ENCODE peak calls at places on chromosomes 6 and 20, in seven cellular contexts. One of them, this sample, is unnamed.

GRCh38 chr6:80767808-80768207 is 661.3 kb downstream of the BCKDHB start:
- DNase-seq in sigmoid colon: peak
- DNase-seq in prostate gland: no peak
- DNase-seq in spleen: no peak
- DNase-seq in Panc1: peak
- DNase-seq in transverse colon: no peak
- DNase-seq in HCT116: peak
- DNase-seq in this sample: peak

GRCh38 chr6:3751730-3752537 is 421 bp upstream of the PXDC1 start:
- DNase-seq in sigmoid colon: peak
- DNase-seq in prostate gland: peak
- DNase-seq in spleen: peak
- DNase-seq in Panc1: no peak
- DNase-seq in transverse colon: peak
- DNase-seq in HCT116: peak
- DNase-seq in this sample: peak

GRCh38 chr6:49906511-49906910 is 40.2 kb upstream of the CRISP1 start:
- DNase-seq in sigmoid colon: no peak
- DNase-seq in prostate gland: peak
- DNase-seq in spleen: no peak
- DNase-seq in Panc1: no peak
- DNase-seq in transverse colon: no peak
- DNase-seq in HCT116: no peak
- DNase-seq in this sample: no peak

GRCh38 chr20:61663521-61664425 is 401.9 kb downstream of the TAF4 start:
- DNase-seq in sigmoid colon: no peak
- DNase-seq in prostate gland: no peak
- DNase-seq in spleen: peak
- DNase-seq in Panc1: no peak
- DNase-seq in transverse colon: no peak
- DNase-seq in HCT116: no peak
- DNase-seq in this sample: no peak

GRCh38 chr6:144768676-144769599 is 483.8 kb downstream of the UTRN start:
- DNase-seq in sigmoid colon: no peak
- DNase-seq in prostate gland: no peak
- DNase-seq in spleen: no peak
- DNase-seq in Panc1: no peak
- DNase-seq in transverse colon: no peak
- DNase-seq in HCT116: no peak
- DNase-seq in this sample: no peak

GRCh38 chr20:19275038-19275629 is 62.7 kb downstream of the SLC24A3 start:
- DNase-seq in sigmoid colon: no peak
- DNase-seq in prostate gland: no peak
- DNase-seq in spleen: no peak
- DNase-seq in Panc1: no peak
- DNase-seq in transverse colon: no peak
- DNase-seq in HCT116: no peak
- DNase-seq in this sample: no peak

GRCh38 chr6:88008821-88009220 is 38.8 kb upstream of the SPACA1 start:
- DNase-seq in sigmoid colon: no peak
- DNase-seq in prostate gland: no peak
- DNase-seq in spleen: no peak
- DNase-seq in Panc1: peak
- DNase-seq in transverse colon: no peak
- DNase-seq in HCT116: no peak
- DNase-seq in this sample: no peak

GRCh38 chr6:151675746-151676459 is 131.6 kb upstream of the ESR1 start:
- DNase-seq in sigmoid colon: no peak
- DNase-seq in prostate gland: no peak
- DNase-seq in spleen: peak
- DNase-seq in Panc1: no peak
- DNase-seq in transverse colon: peak
- DNase-seq in HCT116: peak
- DNase-seq in this sample: peak

GRCh38 chr6:90720404-90720803 is 133.5 kb upstream of the MAP3K7 start:
- DNase-seq in sigmoid colon: no peak
- DNase-seq in prostate gland: no peak
- DNase-seq in spleen: no peak
- DNase-seq in Panc1: no peak
- DNase-seq in transverse colon: no peak
- DNase-seq in HCT116: no peak
- DNase-seq in this sample: no peak

GRCh38 chr6:89834884-89835792 is 5.5 kb downstream of the CASP8AP2 start:
- DNase-seq in sigmoid colon: no peak
- DNase-seq in prostate gland: no peak
- DNase-seq in spleen: no peak
- DNase-seq in Panc1: no peak
- DNase-seq in transverse colon: no peak
- DNase-seq in HCT116: no peak
- DNase-seq in this sample: no peak

GRCh38 chr6:96007663-96008062 is 8.1 kb upstream of the FUT9 start:
- DNase-seq in sigmoid colon: no peak
- DNase-seq in prostate gland: no peak
- DNase-seq in spleen: no peak
- DNase-seq in Panc1: no peak
- DNase-seq in transverse colon: no peak
- DNase-seq in HCT116: no peak
- DNase-seq in this sample: no peak

GRCh38 chr6:159002432-159003160 is 2.6 kb upstream of the RSPH3 start:
- DNase-seq in sigmoid colon: no peak
- DNase-seq in prostate gland: no peak
- DNase-seq in spleen: no peak
- DNase-seq in Panc1: peak
- DNase-seq in transverse colon: no peak
- DNase-seq in HCT116: peak
- DNase-seq in this sample: peak

GRCh38 chr20:35575958-35576357 is 34.1 kb downstream of the ERGIC3 start:
- DNase-seq in sigmoid colon: no peak
- DNase-seq in prostate gland: no peak
- DNase-seq in spleen: no peak
- DNase-seq in Panc1: no peak
- DNase-seq in transverse colon: peak
- DNase-seq in HCT116: no peak
- DNase-seq in this sample: no peak

DNA sequence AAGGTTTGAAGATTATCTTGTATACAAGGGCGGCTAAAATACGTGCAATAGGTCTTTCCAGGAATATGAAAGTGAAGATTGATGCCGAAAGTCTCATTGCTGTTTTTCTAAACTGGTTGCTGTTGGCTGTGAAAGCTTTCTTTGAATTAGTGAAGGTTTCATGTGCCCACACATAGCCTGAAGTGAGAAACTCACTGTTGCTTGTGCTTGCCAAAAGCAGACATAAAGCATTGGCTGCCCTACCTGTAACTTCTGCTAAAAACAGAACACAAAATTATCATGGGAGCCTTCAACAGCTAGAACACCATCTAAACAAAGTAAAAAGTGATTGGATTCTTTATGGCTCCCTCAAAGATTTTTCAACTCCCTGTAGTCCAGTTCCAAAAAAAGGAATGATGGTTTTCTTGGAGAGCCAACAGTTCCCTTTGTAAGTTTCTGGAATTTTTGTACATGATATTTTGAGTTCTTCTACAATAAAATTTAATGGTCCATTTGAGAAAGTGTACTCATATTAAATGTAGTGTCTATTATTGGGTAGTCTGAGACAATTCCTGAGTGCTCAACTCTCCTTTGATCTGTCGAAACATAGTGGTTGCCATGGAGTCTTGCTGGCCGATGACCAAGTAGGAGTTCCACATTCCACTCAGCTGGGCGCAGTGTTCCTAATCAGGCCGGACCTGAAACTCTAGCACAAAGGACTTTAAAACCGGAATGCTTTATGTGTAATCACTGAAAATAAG is 68.5 kb downstream of the PLEKHG1 start:
- DNase-seq in sigmoid colon: peak
- DNase-seq in prostate gland: peak
- DNase-seq in spleen: no peak
- DNase-seq in Panc1: no peak
- DNase-seq in transverse colon: peak
- DNase-seq in HCT116: peak
- DNase-seq in this sample: peak
- TF ChIP-seq POLR2AphosphoS5 in sigmoid colon: peak
- TF ChIP-seq POLR2AphosphoS5 in prostate gland: peak
- TF ChIP-seq POLR2AphosphoS5 in spleen: no peak
- TF ChIP-seq POLR2AphosphoS5 in Panc1: no peak
- TF ChIP-seq POLR2AphosphoS5 in transverse colon: no peak
- TF ChIP-seq POLR2AphosphoS5 in HCT116: peak
- TF ChIP-seq POLR2AphosphoS5 in this sample: no peak

GRCh38 chr6:75445738-75446137 is 47.9 kb downstream of the FILIP1 start:
- DNase-seq in sigmoid colon: no peak
- DNase-seq in prostate gland: no peak
- DNase-seq in spleen: no peak
- DNase-seq in Panc1: no peak
- DNase-seq in transverse colon: no peak
- DNase-seq in HCT116: no peak
- DNase-seq in this sample: no peak
- H3K4me3 ChIP-seq in sigmoid colon: no peak
- H3K4me3 ChIP-seq in prostate gland: no peak
- H3K4me3 ChIP-seq in spleen: no peak
- H3K4me3 ChIP-seq in Panc1: no peak
- H3K4me3 ChIP-seq in transverse colon: no peak
- H3K4me3 ChIP-seq in HCT116: no peak
- H3K4me3 ChIP-seq in this sample: no peak

GRCh38 chr20:13280609-13281324 is 59.7 kb downstream of the ISM1 start:
- DNase-seq in sigmoid colon: no peak
- DNase-seq in prostate gland: no peak
- DNase-seq in spleen: no peak
- DNase-seq in Panc1: no peak
- DNase-seq in transverse colon: no peak
- DNase-seq in HCT116: no peak
- DNase-seq in this sample: no peak

GRCh38 chr20:13279171-13279570 is 58.1 kb downstream of the ISM1 start:
- DNase-seq in sigmoid colon: no peak
- DNase-seq in prostate gland: no peak
- DNase-seq in spleen: no peak
- DNase-seq in Panc1: no peak
- DNase-seq in transverse colon: no peak
- DNase-seq in HCT116: no peak
- DNase-seq in this sample: no peak

GRCh38 chr20:13274311-13274965 is 53.4 kb downstream of the ISM1 start:
- DNase-seq in sigmoid colon: no peak
- DNase-seq in prostate gland: no peak
- DNase-seq in spleen: no peak
- DNase-seq in Panc1: no peak
- DNase-seq in transverse colon: no peak
- DNase-seq in HCT116: no peak
- DNase-seq in this sample: peak

GRCh38 chr20:13276945-13277582 is 56.0 kb downstream of the ISM1 start:
- DNase-seq in sigmoid colon: no peak
- DNase-seq in prostate gland: no peak
- DNase-seq in spleen: no peak
- DNase-seq in Panc1: no peak
- DNase-seq in transverse colon: no peak
- DNase-seq in HCT116: no peak
- DNase-seq in this sample: peak

GRCh38 chr20:13277663-13278295 is 56.7 kb downstream of the ISM1 start:
- DNase-seq in sigmoid colon: no peak
- DNase-seq in prostate gland: no peak
- DNase-seq in spleen: no peak
- DNase-seq in Panc1: no peak
- DNase-seq in transverse colon: no peak
- DNase-seq in HCT116: no peak
- DNase-seq in this sample: no peak
- TF ChIP-seq POLR2AphosphoS5 in sigmoid colon: no peak
- TF ChIP-seq POLR2AphosphoS5 in prostate gland: no peak
- TF ChIP-seq POLR2AphosphoS5 in spleen: no peak
- TF ChIP-seq POLR2AphosphoS5 in Panc1: no peak
- TF ChIP-seq POLR2AphosphoS5 in transverse colon: no peak
- TF ChIP-seq POLR2AphosphoS5 in HCT116: no peak
- TF ChIP-seq POLR2AphosphoS5 in this sample: no peak

DNA sequence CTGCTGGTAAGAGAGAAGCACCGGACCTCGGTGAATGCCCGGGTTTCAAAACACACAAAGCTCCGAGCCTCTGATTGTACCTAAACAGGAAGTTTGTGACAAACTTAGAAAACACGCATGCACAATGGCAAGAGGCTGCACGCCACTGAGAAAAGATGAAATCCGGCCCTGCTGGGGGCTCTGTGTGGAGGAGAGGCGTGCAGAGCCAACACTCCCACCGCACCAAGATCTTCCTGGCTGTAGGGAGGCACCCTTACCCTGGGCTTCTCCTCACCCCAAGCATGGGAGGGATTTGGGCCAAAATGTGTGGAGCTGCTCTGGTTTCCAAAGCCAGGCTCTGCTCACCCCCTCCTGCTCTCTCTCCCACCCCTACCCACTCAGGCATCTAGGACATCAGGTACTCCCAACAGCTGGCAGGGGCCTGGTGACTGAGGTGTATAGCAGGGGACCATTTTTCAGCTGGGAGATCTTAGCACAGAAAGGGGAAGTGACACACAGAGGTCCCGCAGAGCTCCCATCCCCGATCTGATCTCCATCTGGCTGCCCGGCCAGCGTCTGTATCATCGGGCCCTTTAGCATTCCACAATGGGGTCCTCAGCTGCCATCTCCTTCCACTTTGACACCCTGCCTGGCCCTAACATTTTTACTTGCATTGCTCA is 84.2 kb downstream of the TRERF1 start:
- DNase-seq in sigmoid colon: no peak
- DNase-seq in prostate gland: no peak
- DNase-seq in spleen: peak
- DNase-seq in Panc1: no peak
- DNase-seq in transverse colon: peak
- DNase-seq in HCT116: no peak
- DNase-seq in this sample: no peak
- H3K4me3 ChIP-seq in sigmoid colon: no peak
- H3K4me3 ChIP-seq in prostate gland: no peak
- H3K4me3 ChIP-seq in spleen: no peak
- H3K4me3 ChIP-seq in Panc1: no peak
- H3K4me3 ChIP-seq in transverse colon: no peak
- H3K4me3 ChIP-seq in HCT116: no peak
- H3K4me3 ChIP-seq in this sample: no peak

DNA sequence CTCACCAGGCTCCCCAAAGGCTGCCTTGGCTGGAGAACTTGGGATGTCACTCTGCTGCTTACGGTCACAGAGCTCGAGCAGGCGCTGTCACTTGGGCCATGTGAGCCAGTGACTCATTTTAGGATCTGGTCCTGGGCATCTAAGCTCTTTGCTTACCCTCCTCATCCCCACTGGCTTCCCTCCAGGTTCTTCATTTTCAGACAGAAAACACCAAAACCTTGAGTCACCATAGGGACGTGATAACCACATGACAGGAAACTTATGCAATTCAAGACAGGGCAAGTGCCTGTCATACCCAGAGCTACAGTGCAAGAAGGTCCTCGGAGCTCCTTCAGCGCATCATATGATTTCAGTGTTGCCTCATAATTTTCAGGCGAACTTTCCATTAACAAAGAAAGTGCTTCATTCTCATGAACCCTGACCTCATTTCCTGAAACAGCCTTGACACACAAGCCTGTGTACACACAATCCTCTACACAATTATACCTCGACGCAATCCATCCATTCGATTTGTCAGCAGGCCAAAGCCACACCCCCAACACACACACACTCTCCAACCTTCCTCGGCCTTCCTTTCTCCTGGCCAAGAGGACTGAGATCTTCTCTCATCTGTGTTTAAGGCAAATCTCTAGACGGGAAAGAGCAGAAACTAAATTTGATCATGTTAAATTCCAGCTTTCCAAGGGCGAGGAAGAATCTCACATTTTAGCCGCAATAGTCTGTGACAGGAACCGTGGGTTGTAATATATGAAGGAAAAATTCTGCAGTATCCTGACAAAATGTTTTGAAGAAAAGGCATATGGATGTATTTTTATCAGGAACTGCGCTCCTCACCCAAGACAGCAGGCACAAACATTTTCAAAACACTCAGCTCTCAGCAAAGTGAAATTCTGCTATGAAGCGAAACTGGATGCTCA is 25.3 kb downstream of the TBC1D7 start:
- DNase-seq in sigmoid colon: peak
- DNase-seq in prostate gland: no peak
- DNase-seq in spleen: peak
- DNase-seq in Panc1: peak
- DNase-seq in transverse colon: peak
- DNase-seq in HCT116: peak
- DNase-seq in this sample: no peak
- TF ChIP-seq POLR2AphosphoS5 in sigmoid colon: no peak
- TF ChIP-seq POLR2AphosphoS5 in prostate gland: peak
- TF ChIP-seq POLR2AphosphoS5 in spleen: peak
- TF ChIP-seq POLR2AphosphoS5 in Panc1: no peak
- TF ChIP-seq POLR2AphosphoS5 in transverse colon: peak
- TF ChIP-seq POLR2AphosphoS5 in HCT116: no peak
- TF ChIP-seq POLR2AphosphoS5 in this sample: no peak